ENCODE peak calls at places on chromosomes 1 and 21, in eight cellular contexts. One of them, this sample, is unnamed.
A peak's percentile ranks its signal among the peaks of the same experiment; 100 is the strongest.

GRCh38 chr1:216904457-216904856 is 181.2 kb upstream of the ESRRG start:
- DNase-seq in Peyer's patch: no peak
- DNase-seq in sigmoid colon: no peak
- DNase-seq in neural progenitor cell: no peak
- DNase-seq in heart left ventricle: no peak
- DNase-seq in PC-3: no peak
- DNase-seq in HFF-Myc: no peak
- DNase-seq in psoas muscle: no peak
- DNase-seq in this sample: no peak

GRCh38 chr1:164673584-164674214 is 114.7 kb downstream of the PBX1 start:
- DNase-seq in Peyer's patch: no peak
- DNase-seq in sigmoid colon: no peak
- DNase-seq in neural progenitor cell: peak; percentile 50
- DNase-seq in heart left ventricle: no peak
- DNase-seq in PC-3: peak; percentile 33
- DNase-seq in HFF-Myc: no peak
- DNase-seq in psoas muscle: peak; percentile 56
- DNase-seq in this sample: no peak

GRCh38 chr1:54332781-54333585 is 73.2 kb downstream of the SSBP3 start:
- DNase-seq in Peyer's patch: no peak
- DNase-seq in sigmoid colon: no peak
- DNase-seq in neural progenitor cell: no peak
- DNase-seq in heart left ventricle: peak; percentile 68
- DNase-seq in PC-3: no peak
- DNase-seq in HFF-Myc: no peak
- DNase-seq in psoas muscle: peak; percentile 31
- DNase-seq in this sample: no peak

GRCh38 chr1:170823120-170823519 is 112.2 kb upstream of the MROH9 start:
- DNase-seq in Peyer's patch: no peak
- DNase-seq in sigmoid colon: no peak
- DNase-seq in neural progenitor cell: no peak
- DNase-seq in heart left ventricle: no peak
- DNase-seq in PC-3: no peak
- DNase-seq in HFF-Myc: no peak
- DNase-seq in psoas muscle: no peak
- DNase-seq in this sample: no peak

GRCh38 chr1:5961601-5962000 is 30.6 kb downstream of the NPHP4 start:
- DNase-seq in Peyer's patch: no peak
- DNase-seq in sigmoid colon: peak; percentile 40
- DNase-seq in neural progenitor cell: no peak
- DNase-seq in heart left ventricle: no peak
- DNase-seq in PC-3: no peak
- DNase-seq in HFF-Myc: no peak
- DNase-seq in psoas muscle: no peak
- DNase-seq in this sample: no peak

GRCh38 chr1:186146971-186147370 is 228.1 kb downstream of the TPR start:
- DNase-seq in Peyer's patch: no peak
- DNase-seq in sigmoid colon: no peak
- DNase-seq in neural progenitor cell: no peak
- DNase-seq in heart left ventricle: no peak
- DNase-seq in PC-3: no peak
- DNase-seq in HFF-Myc: no peak
- DNase-seq in psoas muscle: no peak
- DNase-seq in this sample: peak; percentile 56

GRCh38 chr1:24562625-24563024 is 6.7 kb downstream of the NCMAP start:
- DNase-seq in Peyer's patch: no peak
- DNase-seq in sigmoid colon: no peak
- DNase-seq in neural progenitor cell: no peak
- DNase-seq in heart left ventricle: no peak
- DNase-seq in PC-3: peak; percentile 62
- DNase-seq in HFF-Myc: no peak
- DNase-seq in psoas muscle: no peak
- DNase-seq in this sample: no peak

GRCh38 chr1:152162826-152163463 is 3.9 kb upstream of the RPTN start:
- DNase-seq in Peyer's patch: no peak
- DNase-seq in sigmoid colon: no peak
- DNase-seq in neural progenitor cell: no peak
- DNase-seq in heart left ventricle: no peak
- DNase-seq in PC-3: peak; percentile 85
- DNase-seq in HFF-Myc: no peak
- DNase-seq in psoas muscle: no peak
- DNase-seq in this sample: no peak

GRCh38 chr1:145960468-145961108 is 2.8 kb upstream of the LIX1L start:
- DNase-seq in Peyer's patch: peak; percentile 79
- DNase-seq in sigmoid colon: peak; percentile 93
- DNase-seq in neural progenitor cell: peak; percentile 90
- DNase-seq in heart left ventricle: peak; percentile 90
- DNase-seq in PC-3: peak; percentile 46
- DNase-seq in HFF-Myc: no peak
- DNase-seq in psoas muscle: peak; percentile 85
- DNase-seq in this sample: peak; percentile 58

GRCh38 chr21:14076143-14076806 is 134.5 kb downstream of the LIPI start:
- DNase-seq in Peyer's patch: no peak
- DNase-seq in sigmoid colon: no peak
- DNase-seq in neural progenitor cell: no peak
- DNase-seq in heart left ventricle: no peak
- DNase-seq in PC-3: no peak
- DNase-seq in HFF-Myc: no peak
- DNase-seq in psoas muscle: no peak
- DNase-seq in this sample: no peak

GRCh38 chr21:33587792-33588484 is 546 bp downstream of the DONSON start:
- DNase-seq in Peyer's patch: peak; percentile 28
- DNase-seq in sigmoid colon: peak; percentile 74
- DNase-seq in neural progenitor cell: peak; percentile 64
- DNase-seq in heart left ventricle: peak; percentile 29
- DNase-seq in PC-3: peak; percentile 26
- DNase-seq in HFF-Myc: no peak
- DNase-seq in psoas muscle: peak; percentile 49
- DNase-seq in this sample: no peak

GRCh38 chr1:246587606-246588005 is 21.4 kb downstream of the CNST start:
- DNase-seq in Peyer's patch: no peak
- DNase-seq in sigmoid colon: no peak
- DNase-seq in neural progenitor cell: no peak
- DNase-seq in heart left ventricle: no peak
- DNase-seq in PC-3: peak; percentile 43
- DNase-seq in HFF-Myc: no peak
- DNase-seq in psoas muscle: no peak
- DNase-seq in this sample: no peak

GRCh38 chr1:47866631-47867446 is 130.3 kb downstream of the TRABD2B start:
- DNase-seq in Peyer's patch: no peak
- DNase-seq in sigmoid colon: no peak
- DNase-seq in neural progenitor cell: no peak
- DNase-seq in heart left ventricle: no peak
- DNase-seq in PC-3: no peak
- DNase-seq in HFF-Myc: no peak
- DNase-seq in psoas muscle: no peak
- DNase-seq in this sample: no peak

GRCh38 chr1:169484683-169485426 is 889 bp downstream of the SLC19A2 start:
- DNase-seq in Peyer's patch: peak; percentile 39
- DNase-seq in sigmoid colon: peak; percentile 89
- DNase-seq in neural progenitor cell: peak; percentile 56
- DNase-seq in heart left ventricle: peak; percentile 45
- DNase-seq in PC-3: peak; percentile 57
- DNase-seq in HFF-Myc: no peak
- DNase-seq in psoas muscle: peak; percentile 54
- DNase-seq in this sample: peak; percentile 75

GRCh38 chr1:156577512-156577911 is 2.0 kb upstream of the TTC24 start:
- DNase-seq in Peyer's patch: no peak
- DNase-seq in sigmoid colon: peak; percentile 2
- DNase-seq in neural progenitor cell: no peak
- DNase-seq in heart left ventricle: no peak
- DNase-seq in PC-3: peak; percentile 37
- DNase-seq in HFF-Myc: no peak
- DNase-seq in psoas muscle: no peak
- DNase-seq in this sample: no peak

GRCh38 chr1:21317690-21318043 is 27.4 kb upstream of the ECE1 start:
- DNase-seq in Peyer's patch: no peak
- DNase-seq in sigmoid colon: no peak
- DNase-seq in neural progenitor cell: no peak
- DNase-seq in heart left ventricle: no peak
- DNase-seq in PC-3: no peak
- DNase-seq in HFF-Myc: no peak
- DNase-seq in psoas muscle: no peak
- DNase-seq in this sample: no peak

GRCh38 chr1:21318714-21319159 is 28.5 kb upstream of the ECE1 start:
- DNase-seq in Peyer's patch: no peak
- DNase-seq in sigmoid colon: peak; percentile 98
- DNase-seq in neural progenitor cell: no peak
- DNase-seq in heart left ventricle: peak; percentile 94
- DNase-seq in PC-3: no peak
- DNase-seq in HFF-Myc: no peak
- DNase-seq in psoas muscle: peak; percentile 91
- DNase-seq in this sample: no peak

GRCh38 chr1:21318057-21318713 is 27.9 kb upstream of the ECE1 start:
- DNase-seq in Peyer's patch: no peak
- DNase-seq in sigmoid colon: peak; percentile 64
- DNase-seq in neural progenitor cell: no peak
- DNase-seq in heart left ventricle: no peak
- DNase-seq in PC-3: no peak
- DNase-seq in HFF-Myc: no peak
- DNase-seq in psoas muscle: no peak
- DNase-seq in this sample: no peak

GRCh38 chr1:21320410-21321107 is 30.3 kb upstream of the ECE1 start:
- DNase-seq in Peyer's patch: no peak
- DNase-seq in sigmoid colon: peak; percentile 65
- DNase-seq in neural progenitor cell: no peak
- DNase-seq in heart left ventricle: no peak
- DNase-seq in PC-3: no peak
- DNase-seq in HFF-Myc: no peak
- DNase-seq in psoas muscle: no peak
- DNase-seq in this sample: no peak

GRCh38 chr1:21319447-21320407 is 29.5 kb upstream of the ECE1 start:
- DNase-seq in Peyer's patch: no peak
- DNase-seq in sigmoid colon: peak; percentile 79
- DNase-seq in neural progenitor cell: no peak
- DNase-seq in heart left ventricle: no peak
- DNase-seq in PC-3: no peak
- DNase-seq in HFF-Myc: no peak
- DNase-seq in psoas muscle: no peak
- DNase-seq in this sample: no peak
- TF ChIP-seq CTCF in Peyer's patch: no peak
- TF ChIP-seq CTCF in sigmoid colon: no peak
- TF ChIP-seq CTCF in neural progenitor cell: peak; percentile 3
- TF ChIP-seq CTCF in heart left ventricle: no peak
- TF ChIP-seq CTCF in PC-3: no peak
- TF ChIP-seq CTCF in HFF-Myc: no peak
- TF ChIP-seq CTCF in psoas muscle: no peak
- TF ChIP-seq CTCF in this sample: no peak

GRCh38 chr1:230070321-230071208 is 3.5 kb downstream of the GALNT2 start:
- DNase-seq in Peyer's patch: no peak
- DNase-seq in sigmoid colon: no peak
- DNase-seq in neural progenitor cell: no peak
- DNase-seq in heart left ventricle: no peak
- DNase-seq in PC-3: no peak
- DNase-seq in HFF-Myc: no peak
- DNase-seq in psoas muscle: no peak
- DNase-seq in this sample: no peak

GRCh38 chr1:230067441-230067870 is 418 bp downstream of the GALNT2 start:
- DNase-seq in Peyer's patch: peak; percentile 24
- DNase-seq in sigmoid colon: peak; percentile 81
- DNase-seq in neural progenitor cell: peak; percentile 67
- DNase-seq in heart left ventricle: peak; percentile 25
- DNase-seq in PC-3: peak; percentile 49
- DNase-seq in HFF-Myc: no peak
- DNase-seq in psoas muscle: no peak
- DNase-seq in this sample: no peak

GRCh38 chr1:230067871-230068814 is 1.1 kb downstream of the GALNT2 start:
- DNase-seq in Peyer's patch: peak; percentile 22
- DNase-seq in sigmoid colon: no peak
- DNase-seq in neural progenitor cell: peak; percentile 70
- DNase-seq in heart left ventricle: peak; percentile 31
- DNase-seq in PC-3: peak; percentile 41
- DNase-seq in HFF-Myc: no peak
- DNase-seq in psoas muscle: peak; percentile 54
- DNase-seq in this sample: no peak

GRCh38 chr1:230069813-230070212 is 2.8 kb downstream of the GALNT2 start:
- DNase-seq in Peyer's patch: no peak
- DNase-seq in sigmoid colon: peak; percentile 55
- DNase-seq in neural progenitor cell: peak; percentile 35
- DNase-seq in heart left ventricle: no peak
- DNase-seq in PC-3: peak; percentile 66
- DNase-seq in HFF-Myc: no peak
- DNase-seq in psoas muscle: no peak
- DNase-seq in this sample: no peak

GRCh38 chr1:230068952-230069684 is 2.1 kb downstream of the GALNT2 start:
- DNase-seq in Peyer's patch: no peak
- DNase-seq in sigmoid colon: no peak
- DNase-seq in neural progenitor cell: peak; percentile 50
- DNase-seq in heart left ventricle: no peak
- DNase-seq in PC-3: peak; percentile 65
- DNase-seq in HFF-Myc: no peak
- DNase-seq in psoas muscle: no peak
- DNase-seq in this sample: no peak
- TF ChIP-seq CTCF in Peyer's patch: no peak
- TF ChIP-seq CTCF in sigmoid colon: no peak
- TF ChIP-seq CTCF in neural progenitor cell: peak; percentile 9
- TF ChIP-seq CTCF in heart left ventricle: no peak
- TF ChIP-seq CTCF in PC-3: peak; percentile 29
- TF ChIP-seq CTCF in HFF-Myc: no peak
- TF ChIP-seq CTCF in psoas muscle: no peak
- TF ChIP-seq CTCF in this sample: no peak

GRCh38 chr1:57747818-57748217 is 324.0 kb upstream of the DAB1 start:
- DNase-seq in Peyer's patch: no peak
- DNase-seq in sigmoid colon: no peak
- DNase-seq in neural progenitor cell: no peak
- DNase-seq in heart left ventricle: no peak
- DNase-seq in PC-3: no peak
- DNase-seq in HFF-Myc: no peak
- DNase-seq in psoas muscle: no peak
- DNase-seq in this sample: no peak
- TF ChIP-seq CTCF in Peyer's patch: no peak
- TF ChIP-seq CTCF in sigmoid colon: no peak
- TF ChIP-seq CTCF in neural progenitor cell: no peak
- TF ChIP-seq CTCF in heart left ventricle: no peak
- TF ChIP-seq CTCF in PC-3: no peak
- TF ChIP-seq CTCF in HFF-Myc: no peak
- TF ChIP-seq CTCF in psoas muscle: no peak
- TF ChIP-seq CTCF in this sample: no peak

GRCh38 chr1:234589854-234590620 is 19.9 kb downstream of the IRF2BP2 start:
- DNase-seq in Peyer's patch: no peak
- DNase-seq in sigmoid colon: no peak
- DNase-seq in neural progenitor cell: no peak
- DNase-seq in heart left ventricle: peak; percentile 54
- DNase-seq in PC-3: no peak
- DNase-seq in HFF-Myc: no peak
- DNase-seq in psoas muscle: no peak
- DNase-seq in this sample: no peak

GRCh38 chr1:234593771-234594504 is 16.0 kb downstream of the IRF2BP2 start:
- DNase-seq in Peyer's patch: no peak
- DNase-seq in sigmoid colon: no peak
- DNase-seq in neural progenitor cell: no peak
- DNase-seq in heart left ventricle: no peak
- DNase-seq in PC-3: no peak
- DNase-seq in HFF-Myc: no peak
- DNase-seq in psoas muscle: no peak
- DNase-seq in this sample: no peak

GRCh38 chr1:234591131-234591530 is 18.8 kb downstream of the IRF2BP2 start:
- DNase-seq in Peyer's patch: no peak
- DNase-seq in sigmoid colon: no peak
- DNase-seq in neural progenitor cell: no peak
- DNase-seq in heart left ventricle: no peak
- DNase-seq in PC-3: no peak
- DNase-seq in HFF-Myc: no peak
- DNase-seq in psoas muscle: no peak
- DNase-seq in this sample: no peak

GRCh38 chr1:234593109-234593508 is 16.9 kb downstream of the IRF2BP2 start:
- DNase-seq in Peyer's patch: no peak
- DNase-seq in sigmoid colon: no peak
- DNase-seq in neural progenitor cell: no peak
- DNase-seq in heart left ventricle: no peak
- DNase-seq in PC-3: no peak
- DNase-seq in HFF-Myc: no peak
- DNase-seq in psoas muscle: no peak
- DNase-seq in this sample: no peak

GRCh38 chr1:234592240-234592639 is 17.7 kb downstream of the IRF2BP2 start:
- DNase-seq in Peyer's patch: no peak
- DNase-seq in sigmoid colon: no peak
- DNase-seq in neural progenitor cell: no peak
- DNase-seq in heart left ventricle: no peak
- DNase-seq in PC-3: no peak
- DNase-seq in HFF-Myc: no peak
- DNase-seq in psoas muscle: no peak
- DNase-seq in this sample: no peak
- TF ChIP-seq CTCF in Peyer's patch: no peak
- TF ChIP-seq CTCF in sigmoid colon: no peak
- TF ChIP-seq CTCF in neural progenitor cell: no peak
- TF ChIP-seq CTCF in heart left ventricle: no peak
- TF ChIP-seq CTCF in PC-3: no peak
- TF ChIP-seq CTCF in HFF-Myc: no peak
- TF ChIP-seq CTCF in psoas muscle: no peak
- TF ChIP-seq CTCF in this sample: no peak

This sample was measured in CD14-positive monocyte.